ENCODE peak calls at places on chromosomes 16 and 17, in ten cellular contexts. W is transverse colon, E is lung, K is WERI-Rb-1, H is lower lobe of right lung, N is Peyer's patch, V is ascending aorta, D is cardiac muscle cell, S is sigmoid colon, G is PC-9. Z is an unnamed sample.

GRCh38 chr17:57284984-57285646 is 28.8 kb downstream of the MSI2 start:
- DNase-seq in W (peak), E (no peak), K (no peak), H (no peak), N (peak), V (no peak), D (no peak), S (no peak), G (no peak), Z (no peak)

GRCh38 chr17:56292010-56292409 is 138.7 kb downstream of the ANKFN1 start:
- DNase-seq in W (no peak), E (no peak), K (no peak), H (no peak), N (no peak), V (no peak), D (no peak), S (no peak), G (no peak), Z (no peak)

GRCh38 chr16:67396775-67397450 is 3.6 kb upstream of the TPPP3 start:
- DNase-seq in W (no peak), E (no peak), K (no peak), H (no peak), N (no peak), V (no peak), D (peak), S (no peak), G (no peak), Z (no peak)

GRCh38 chr17:79420318-79421243 is 190.3 kb downstream of the RBFOX3 start:
- DNase-seq in W (no peak), E (no peak), K (no peak), H (no peak), N (no peak), V (no peak), D (peak), S (no peak), G (no peak), Z (peak)

GRCh38 chr17:8791910-8792270 is 7.3 kb downstream of the MFSD6L start:
- DNase-seq in W (no peak), E (no peak), K (no peak), H (no peak), N (no peak), V (no peak), D (no peak), S (no peak), G (no peak), Z (peak)

GRCh38 chr16:65119905-65120341 is 1.9 kb downstream of the CDH11 start:
- DNase-seq in W (no peak), E (no peak), K (no peak), H (no peak), N (no peak), V (no peak), D (peak), S (peak), G (no peak), Z (peak)

GRCh38 chr16:50151744-50152143 is 1.4 kb upstream of the TENT4B start:
- DNase-seq in W (no peak), E (no peak), K (no peak), H (no peak), N (no peak), V (no peak), D (no peak), S (no peak), G (no peak), Z (no peak)

GRCh38 chr16:69867796-69868565 is 83.2 kb upstream of the CLEC18A start:
- DNase-seq in W (no peak), E (no peak), K (no peak), H (no peak), N (no peak), V (no peak), D (no peak), S (no peak), G (no peak), Z (no peak)

GRCh38 chr17:66177048-66177447 is 14.9 kb downstream of the CEP112 start:
- DNase-seq in W (no peak), E (no peak), K (no peak), H (no peak), N (no peak), V (no peak), D (no peak), S (no peak), G (no peak), Z (no peak)

GRCh38 chr17:32590974-32591373 is 104.2 kb downstream of the CDK5R1 start:
- DNase-seq in W (no peak), E (no peak), K (no peak), H (no peak), N (no peak), V (no peak), D (no peak), S (no peak), G (no peak), Z (no peak)

GRCh38 chr16:3580271-3580670 is 3.1 kb upstream of the NLRC3 start:
- DNase-seq in W (no peak), E (no peak), K (no peak), H (no peak), N (peak), V (no peak), D (no peak), S (no peak), G (no peak), Z (no peak)

GRCh38 chr17:65328567-65328966 is 191.4 kb downstream of the RGS9 start:
- DNase-seq in W (peak), E (no peak), K (no peak), H (no peak), N (no peak), V (no peak), D (no peak), S (no peak), G (no peak), Z (no peak)

GRCh38 chr16:17747357-17747756 is 276.6 kb upstream of the XYLT1 start:
- DNase-seq in W (no peak), E (no peak), K (no peak), H (no peak), N (no peak), V (no peak), D (no peak), S (no peak), G (no peak), Z (no peak)

GRCh38 chr16:86879268-86879667 is 300.9 kb downstream of the FOXL1 start:
- DNase-seq in W (no peak), E (no peak), K (no peak), H (no peak), N (no peak), V (no peak), D (no peak), S (no peak), G (no peak), Z (no peak)

GRCh38 chr17:75995385-75995925 is 5.2 kb upstream of the CDK3 start:
- DNase-seq in W (no peak), E (no peak), K (no peak), H (no peak), N (no peak), V (no peak), D (no peak), S (peak), G (no peak), Z (no peak)

GRCh38 chr16:678858-679807 is 1.1 kb upstream of the STUB1 start:
- DNase-seq in W (peak), E (peak), K (peak), H (peak), N (peak), V (no peak), D (peak), S (peak), G (peak), Z (no peak)

GRCh38 chr16:1119766-1120611 is 23.9 kb upstream of the C1QTNF8 start:
- DNase-seq in W (no peak), E (no peak), K (peak), H (no peak), N (no peak), V (no peak), D (no peak), S (no peak), G (no peak), Z (no peak)

GRCh38 chr16:77212736-77213541 is 13.7 kb downstream of the SYCE1L start:
- DNase-seq in W (peak), E (peak), K (peak), H (peak), N (peak), V (no peak), D (peak), S (peak), G (no peak), Z (no peak)

GRCh38 chr17:19398301-19399181 is 11.6 kb upstream of the MFAP4 start:
- DNase-seq in W (peak), E (peak), K (no peak), H (peak), N (no peak), V (no peak), D (no peak), S (peak), G (peak), Z (no peak)

GRCh38 chr16:12672986-12673385 is 130.7 kb downstream of the CPPED1 start:
- DNase-seq in W (no peak), E (no peak), K (no peak), H (no peak), N (no peak), V (no peak), D (no peak), S (no peak), G (no peak), Z (no peak)

GRCh38 chr16:81448154-81449131 is 3.8 kb downstream of the CMIP start:
- DNase-seq in W (peak), E (no peak), K (no peak), H (no peak), N (no peak), V (no peak), D (peak), S (no peak), G (no peak), Z (no peak)

GRCh38 chr16:82070656-82071369 is 35.8 kb downstream of the HSD17B2 start:
- DNase-seq in W (no peak), E (no peak), K (no peak), H (no peak), N (no peak), V (no peak), D (no peak), S (no peak), G (no peak), Z (peak)

GRCh38 chr17:17305282-17305801 is 2.2 kb downstream of the NT5M start:
- DNase-seq in W (peak), E (no peak), K (peak), H (no peak), N (peak), V (no peak), D (peak), S (no peak), G (no peak), Z (no peak)

GRCh38 chr16:67277999-67278772 is 1.1 kb upstream of the PLEKHG4 start:
- DNase-seq in W (no peak), E (no peak), K (no peak), H (no peak), N (no peak), V (no peak), D (no peak), S (no peak), G (no peak), Z (peak)

GRCh38 chr17:41917192-41917591 is 1.6 kb downstream of the ACLY start:
- DNase-seq in W (no peak), E (no peak), K (no peak), H (no peak), N (no peak), V (no peak), D (no peak), S (no peak), G (no peak), Z (peak)

GRCh38 chr17:45123930-45124796 is 8.2 kb downstream of the PLCD3 start:
- DNase-seq in W (peak), E (peak), K (no peak), H (no peak), N (no peak), V (no peak), D (no peak), S (peak), G (peak), Z (peak)

GRCh38 chr16:13923703-13924298 is 3.8 kb downstream of the ERCC4 start:
- DNase-seq in W (no peak), E (no peak), K (no peak), H (no peak), N (no peak), V (no peak), D (peak), S (no peak), G (peak), Z (no peak)

GRCh38 chr16:23048164-23048563 is 101.1 kb downstream of the USP31 start:
- DNase-seq in W (no peak), E (no peak), K (no peak), H (no peak), N (no peak), V (no peak), D (no peak), S (no peak), G (no peak), Z (no peak)

GRCh38 chr17:66840061-66840460 is 5.1 kb downstream of the CACNG5 start:
- DNase-seq in W (no peak), E (no peak), K (peak), H (no peak), N (no peak), V (no peak), D (no peak), S (no peak), G (no peak), Z (no peak)

GRCh38 chr16:24217456-24217855 is 38.7 kb upstream of the CACNG3 start:
- DNase-seq in W (no peak), E (no peak), K (no peak), H (no peak), N (no peak), V (no peak), D (no peak), S (no peak), G (no peak), Z (no peak)

GRCh38 chr17:9360610-9361571 is 214.7 kb downstream of the STX8 start:
- DNase-seq in W (peak), E (peak), K (no peak), H (no peak), N (no peak), V (no peak), D (peak), S (peak), G (no peak), Z (peak)

GRCh38 chr16:19292186-19292585 is 6.7 kb downstream of the CLEC19A start:
- DNase-seq in W (no peak), E (no peak), K (no peak), H (no peak), N (no peak), V (no peak), D (no peak), S (no peak), G (no peak), Z (no peak)

GRCh38 chr16:3759736-3760135 is 42.4 kb upstream of the TRAP1 start:
- DNase-seq in W (no peak), E (no peak), K (no peak), H (no peak), N (no peak), V (no peak), D (no peak), S (no peak), G (no peak), Z (no peak)

GRCh38 chr16:28610595-28611270 is 889 bp upstream of the SULT1A1 start:
- DNase-seq in W (peak), E (no peak), K (no peak), H (peak), N (peak), V (no peak), D (no peak), S (no peak), G (no peak), Z (no peak)

GRCh38 chr16:84013787-84014569 is 28.6 kb downstream of the SLC38A8 start:
- DNase-seq in W (peak), E (peak), K (peak), H (peak), N (no peak), V (no peak), D (peak), S (no peak), G (peak), Z (peak)

GRCh38 chr16:88128556-88128955 is 177.3 kb downstream of the BANP start:
- DNase-seq in W (no peak), E (no peak), K (no peak), H (peak), N (no peak), V (no peak), D (no peak), S (no peak), G (no peak), Z (no peak)

GRCh38 chr16:23836078-23836403 is 258 bp downstream of the PRKCB start:
- DNase-seq in W (no peak), E (no peak), K (no peak), H (peak), N (no peak), V (no peak), D (no peak), S (no peak), G (no peak), Z (no peak)

DNA sequence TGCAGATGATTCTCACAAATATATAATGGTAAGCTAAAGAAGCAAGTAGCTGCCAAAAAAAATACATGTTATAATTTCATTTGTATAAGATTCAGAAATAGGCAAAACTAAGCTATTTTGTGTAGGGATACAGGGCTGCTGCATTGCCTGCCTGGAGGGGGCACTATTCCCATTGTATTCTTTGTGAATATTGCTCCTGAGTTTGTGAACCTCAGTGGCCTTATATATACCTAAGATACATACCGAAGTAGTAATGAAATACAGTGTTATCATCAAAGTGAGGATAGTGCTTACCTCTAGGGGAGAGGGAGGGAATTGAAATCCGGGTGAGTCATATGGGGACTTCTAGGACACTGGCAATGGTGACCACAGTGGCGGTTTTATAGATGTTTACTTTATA is 53.5 kb downstream of the C17orf58 start:
- DNase-seq in W (no peak), E (no peak), K (peak), H (no peak), N (no peak), V (no peak), D (peak), S (no peak), G (no peak), Z (no peak)
- TF ChIP-seq CTCF in W (no peak), E (no peak), K (peak), H (peak), N (no peak), V (no peak), D (peak), S (no peak), G (peak), Z (peak)

DNA sequence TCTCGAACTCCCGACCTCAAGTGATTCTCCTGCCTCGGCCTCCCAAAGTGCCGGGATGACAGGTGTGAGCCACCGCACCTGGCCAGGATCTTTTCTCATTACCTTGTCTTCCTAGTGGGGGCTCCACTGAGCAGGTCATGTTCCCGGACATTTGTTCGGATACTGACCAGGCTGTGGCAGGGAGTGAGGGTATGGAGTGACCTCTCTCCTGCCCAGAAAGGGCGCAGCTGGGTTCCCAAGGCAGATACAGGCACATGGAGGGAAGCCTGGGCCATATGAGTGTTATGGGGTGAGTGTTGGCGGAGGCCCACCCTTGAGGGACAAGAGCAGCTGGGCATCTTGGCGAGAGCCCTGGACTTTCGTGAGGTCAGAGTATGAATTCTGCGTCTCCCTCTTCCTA is 5.5 kb downstream of the SERPINF1 start:
- DNase-seq in W (no peak), E (no peak), K (no peak), H (no peak), N (no peak), V (no peak), D (no peak), S (no peak), G (no peak), Z (no peak)
- H3K27ac ChIP-seq in W (no peak), E (no peak), K (no peak), H (no peak), N (no peak), V (no peak), D (no peak), S (no peak), G (no peak), Z (no peak)

GRCh38 chr16:30567991-30568638 is 3.4 kb downstream of the ZNF688 start:
- DNase-seq in W (peak), E (no peak), K (no peak), H (no peak), N (peak), V (no peak), D (no peak), S (no peak), G (peak), Z (peak)
- H3K4me3 ChIP-seq in W (no peak), E (no peak), K (no peak), H (no peak), N (no peak), V (no peak), D (no peak), S (no peak), G (no peak), Z (no peak)

DNA sequence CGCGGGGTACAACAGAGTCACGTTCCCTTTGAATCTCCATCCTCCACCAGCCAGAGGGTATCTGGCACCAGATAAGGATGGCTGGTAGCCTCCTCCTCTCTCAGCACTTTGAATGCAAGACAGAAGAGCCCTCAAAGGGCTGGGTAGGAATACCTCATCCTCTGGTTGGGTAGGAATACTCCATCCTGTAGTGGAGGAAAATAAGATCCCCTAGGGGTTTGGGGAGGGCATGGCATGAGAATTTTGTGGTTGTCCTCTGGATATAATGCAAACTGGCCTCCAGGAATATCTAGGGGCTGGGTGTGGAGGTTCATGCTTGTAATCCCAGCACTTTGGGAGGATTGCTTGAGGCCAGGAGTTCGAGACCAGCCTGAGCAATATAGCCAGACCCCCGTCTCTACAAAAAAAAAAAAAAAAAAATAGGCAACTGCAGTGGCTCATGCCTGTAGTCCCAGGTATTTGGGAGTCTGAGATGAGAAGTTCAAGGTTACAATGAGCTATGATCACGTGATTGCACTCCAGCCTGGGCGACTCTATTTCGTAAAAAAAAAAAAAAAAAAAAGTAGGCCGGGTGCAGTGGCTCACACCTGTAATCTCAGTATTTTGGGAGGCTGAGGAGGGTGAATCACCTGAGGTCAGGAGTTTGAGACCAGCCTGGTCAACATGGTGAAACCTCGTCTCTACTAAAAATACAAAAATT is 2.7 kb downstream of the IGFBP4 start:
- DNase-seq in W (no peak), E (no peak), K (no peak), H (no peak), N (no peak), V (no peak), D (no peak), S (no peak), G (no peak), Z (no peak)
- TF ChIP-seq CTCF in W (peak), E (no peak), K (no peak), H (no peak), N (no peak), V (no peak), D (no peak), S (no peak), G (peak), Z (peak)

DNA sequence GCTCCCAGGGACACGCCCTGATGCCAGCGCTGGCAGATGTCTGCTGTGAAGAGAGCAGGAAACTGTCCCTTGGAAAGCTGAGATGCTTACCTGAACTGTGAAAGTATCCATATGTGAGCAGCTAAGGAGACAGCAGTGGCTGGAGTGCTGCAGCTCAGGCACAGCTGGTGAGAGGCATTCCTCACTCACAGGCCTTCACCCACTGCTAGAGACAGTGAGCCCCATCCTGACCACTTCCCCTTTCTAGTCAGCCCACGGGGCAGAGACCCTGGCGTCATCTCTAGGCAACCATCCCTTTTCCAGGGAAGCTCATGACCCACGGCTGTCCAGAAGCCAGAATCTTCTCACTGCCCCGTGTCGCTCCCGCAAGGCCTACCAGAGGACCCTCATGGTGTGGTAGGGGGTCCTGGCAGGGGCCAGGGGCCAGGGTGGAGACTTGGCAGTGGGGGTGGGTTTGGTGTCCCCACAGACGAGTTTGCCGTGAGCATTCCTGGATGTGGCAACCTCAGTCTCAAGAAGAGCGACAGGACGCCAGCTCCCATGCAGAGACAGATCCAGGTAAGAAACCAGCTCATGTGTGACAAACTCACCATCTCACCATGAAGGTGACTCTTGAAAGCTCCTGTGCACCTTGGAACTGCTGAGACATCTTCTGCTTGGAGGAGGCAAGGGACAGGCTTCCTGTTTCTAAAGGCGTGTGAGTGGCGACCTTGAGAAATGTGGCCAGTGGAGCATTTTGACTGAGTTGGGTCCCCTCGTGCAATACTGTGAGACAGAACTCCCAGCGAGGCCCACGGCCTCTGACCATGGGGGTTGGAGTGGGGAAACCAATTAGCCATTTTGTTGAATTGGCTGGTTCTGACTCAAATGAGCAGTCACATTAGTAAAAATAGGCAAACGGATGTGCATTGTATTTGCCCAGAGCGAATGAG is at the start of gene SCIMP:
- DNase-seq in W (peak), E (peak), K (no peak), H (peak), N (peak), V (peak), D (no peak), S (peak), G (no peak), Z (no peak)
- H3K27ac ChIP-seq in W (peak), E (no peak), K (no peak), H (peak), N (peak), V (no peak), D (no peak), S (peak), G (no peak), Z (no peak)